ENCODE peak calls at places on chromosomes 5 and 9, in six cellular contexts. One of them, this sample, is unnamed.

GRCh38 chr9:121305269-121305994 is 37.5 kb downstream of the GSN start:
- DNase-seq in fibroblast of mammary gland: peak
- DNase-seq in GM23338: no peak
- DNase-seq in OCI-LY7: no peak
- DNase-seq in astrocyte: no peak
- DNase-seq in Jurkat, Clone E6-1: no peak
- DNase-seq in this sample: no peak

GRCh38 chr5:34957857-34958690 is 28.7 kb downstream of the DNAJC21 start:
- DNase-seq in astrocyte: no peak
- DNase-seq in Jurkat, Clone E6-1: no peak
- DNase-seq in OCI-LY7: peak
- DNase-seq in GM23338: peak
- DNase-seq in fibroblast of mammary gland: peak
- DNase-seq in this sample: no peak

GRCh38 chr5:40904205-40904993 is 4.9 kb upstream of the C7 start:
- DNase-seq in fibroblast of mammary gland: peak
- DNase-seq in Jurkat, Clone E6-1: peak
- DNase-seq in astrocyte: peak
- DNase-seq in GM23338: peak
- DNase-seq in OCI-LY7: peak
- DNase-seq in this sample: no peak

GRCh38 chr9:26814799-26815198 is 77.8 kb downstream of the CAAP1 start:
- DNase-seq in GM23338: no peak
- DNase-seq in Jurkat, Clone E6-1: no peak
- DNase-seq in fibroblast of mammary gland: no peak
- DNase-seq in astrocyte: no peak
- DNase-seq in OCI-LY7: no peak
- DNase-seq in this sample: no peak

GRCh38 chr5:81006955-81007636 is 46.9 kb downstream of the RASGRF2 start:
- DNase-seq in OCI-LY7: no peak
- DNase-seq in astrocyte: no peak
- DNase-seq in fibroblast of mammary gland: no peak
- DNase-seq in GM23338: no peak
- DNase-seq in Jurkat, Clone E6-1: peak
- DNase-seq in this sample: no peak

GRCh38 chr5:132775439-132776076 is 1.5 kb downstream of the SEPTIN8 start:
- DNase-seq in Jurkat, Clone E6-1: no peak
- DNase-seq in astrocyte: peak
- DNase-seq in fibroblast of mammary gland: no peak
- DNase-seq in GM23338: no peak
- DNase-seq in OCI-LY7: no peak
- DNase-seq in this sample: no peak

GRCh38 chr9:76369583-76369982 is 24.6 kb downstream of the RFK start:
- DNase-seq in OCI-LY7: peak
- DNase-seq in Jurkat, Clone E6-1: peak
- DNase-seq in fibroblast of mammary gland: peak
- DNase-seq in GM23338: peak
- DNase-seq in astrocyte: peak
- DNase-seq in this sample: peak

GRCh38 chr5:72138943-72139467 is 31.7 kb downstream of the MAP1B start:
- DNase-seq in GM23338: no peak
- DNase-seq in fibroblast of mammary gland: peak
- DNase-seq in Jurkat, Clone E6-1: peak
- DNase-seq in OCI-LY7: no peak
- DNase-seq in astrocyte: peak
- DNase-seq in this sample: peak

GRCh38 chr5:132272341-132273210 is 15.1 kb downstream of the PDLIM4 start:
- DNase-seq in fibroblast of mammary gland: peak
- DNase-seq in GM23338: peak
- DNase-seq in astrocyte: no peak
- DNase-seq in Jurkat, Clone E6-1: peak
- DNase-seq in OCI-LY7: peak
- DNase-seq in this sample: no peak

GRCh38 chr9:76687861-76688374 is 76.3 kb upstream of the PCA3 start:
- DNase-seq in Jurkat, Clone E6-1: no peak
- DNase-seq in OCI-LY7: no peak
- DNase-seq in fibroblast of mammary gland: peak
- DNase-seq in astrocyte: peak
- DNase-seq in GM23338: no peak
- DNase-seq in this sample: no peak

GRCh38 chr9:94918038-94918753 is 191.7 kb downstream of the AOPEP start:
- DNase-seq in GM23338: no peak
- DNase-seq in astrocyte: no peak
- DNase-seq in fibroblast of mammary gland: no peak
- DNase-seq in OCI-LY7: peak
- DNase-seq in Jurkat, Clone E6-1: no peak
- DNase-seq in this sample: peak

GRCh38 chr9:86968258-86968920 is 21.1 kb upstream of the GAS1 start:
- DNase-seq in OCI-LY7: no peak
- DNase-seq in Jurkat, Clone E6-1: no peak
- DNase-seq in astrocyte: peak
- DNase-seq in fibroblast of mammary gland: peak
- DNase-seq in GM23338: no peak
- DNase-seq in this sample: no peak

GRCh38 chr5:114467729-114468128 is 105.9 kb downstream of the KCNN2 start:
- DNase-seq in OCI-LY7: no peak
- DNase-seq in GM23338: no peak
- DNase-seq in Jurkat, Clone E6-1: no peak
- DNase-seq in astrocyte: no peak
- DNase-seq in fibroblast of mammary gland: no peak
- DNase-seq in this sample: no peak

GRCh38 chr9:85224729-85225128 is 517.0 kb downstream of the AGTPBP1 start:
- DNase-seq in Jurkat, Clone E6-1: no peak
- DNase-seq in astrocyte: peak
- DNase-seq in OCI-LY7: no peak
- DNase-seq in GM23338: no peak
- DNase-seq in fibroblast of mammary gland: peak
- DNase-seq in this sample: no peak

GRCh38 chr9:107919263-107919662 is 429.7 kb upstream of the KLF4 start:
- DNase-seq in Jurkat, Clone E6-1: no peak
- DNase-seq in astrocyte: no peak
- DNase-seq in fibroblast of mammary gland: no peak
- DNase-seq in GM23338: no peak
- DNase-seq in OCI-LY7: no peak
- DNase-seq in this sample: no peak

GRCh38 chr5:16691731-16692130 is 74.9 kb upstream of the RETREG1 start:
- DNase-seq in OCI-LY7: no peak
- DNase-seq in GM23338: no peak
- DNase-seq in astrocyte: no peak
- DNase-seq in Jurkat, Clone E6-1: no peak
- DNase-seq in fibroblast of mammary gland: no peak
- DNase-seq in this sample: no peak

GRCh38 chr9:86639287-86639686 is 285.1 kb upstream of the TUT7 start:
- DNase-seq in OCI-LY7: no peak
- DNase-seq in Jurkat, Clone E6-1: no peak
- DNase-seq in astrocyte: no peak
- DNase-seq in fibroblast of mammary gland: no peak
- DNase-seq in GM23338: no peak
- DNase-seq in this sample: no peak

GRCh38 chr5:180130876-180131740 is 59.5 kb upstream of the RNF130 start:
- DNase-seq in Jurkat, Clone E6-1: no peak
- DNase-seq in fibroblast of mammary gland: no peak
- DNase-seq in astrocyte: no peak
- DNase-seq in GM23338: no peak
- DNase-seq in OCI-LY7: no peak
- DNase-seq in this sample: no peak

GRCh38 chr5:151459680-151460079 is 12.3 kb downstream of the SLC36A1 start:
- DNase-seq in Jurkat, Clone E6-1: no peak
- DNase-seq in astrocyte: no peak
- DNase-seq in fibroblast of mammary gland: no peak
- DNase-seq in GM23338: peak
- DNase-seq in OCI-LY7: no peak
- DNase-seq in this sample: no peak

GRCh38 chr9:132942541-132943182 is 1.8 kb downstream of the TSC1 start:
- DNase-seq in OCI-LY7: peak
- DNase-seq in fibroblast of mammary gland: peak
- DNase-seq in astrocyte: peak
- DNase-seq in Jurkat, Clone E6-1: no peak
- DNase-seq in GM23338: no peak
- DNase-seq in this sample: no peak
- H3K4me3 ChIP-seq in OCI-LY7: peak
- H3K4me3 ChIP-seq in fibroblast of mammary gland: no peak
- H3K4me3 ChIP-seq in astrocyte: no peak
- H3K4me3 ChIP-seq in Jurkat, Clone E6-1: no peak
- H3K4me3 ChIP-seq in GM23338: peak
- H3K4me3 ChIP-seq in this sample: peak

DNA sequence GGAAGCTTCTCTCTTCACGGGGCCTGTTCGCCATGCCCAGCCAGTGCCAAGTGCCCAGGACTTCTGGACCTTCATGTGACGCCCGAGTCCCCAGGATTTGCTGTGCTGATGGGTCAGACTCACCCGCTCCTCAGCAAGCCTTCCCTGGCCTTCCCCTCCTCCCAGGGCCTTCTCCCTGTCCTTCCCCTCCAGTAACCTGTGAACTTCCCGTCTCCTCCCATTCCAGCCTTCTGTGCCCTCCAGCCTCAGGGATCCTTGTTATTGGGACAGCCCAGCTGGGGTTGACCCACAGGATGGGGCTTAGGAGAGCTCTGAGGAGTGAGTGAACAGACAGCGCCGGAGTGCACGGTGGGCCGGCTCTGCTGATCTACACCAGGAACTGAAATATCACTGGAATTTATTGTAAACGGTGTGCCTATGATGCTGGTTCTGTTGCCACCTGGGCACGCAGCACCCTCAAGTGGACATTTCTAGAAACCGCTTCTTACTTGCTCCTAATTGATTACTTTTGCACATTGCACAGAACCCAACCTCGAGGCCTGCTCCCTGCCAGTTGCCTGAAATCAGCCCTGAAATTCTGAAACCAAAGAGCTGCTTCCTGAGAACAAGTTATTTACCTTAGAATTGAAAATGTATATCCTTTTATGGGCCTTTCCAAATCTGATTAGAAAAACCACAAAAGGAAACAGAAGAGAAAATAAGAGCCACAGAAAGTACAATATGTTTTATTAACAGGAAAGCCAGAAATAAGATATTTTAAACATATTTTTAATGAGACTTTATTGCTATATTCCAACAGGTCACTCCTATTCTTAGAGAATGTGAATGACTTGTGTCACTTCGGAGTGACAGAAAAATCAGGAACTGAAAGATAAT is 1.6 kb downstream of the SPAAR start:
- DNase-seq in GM23338: peak
- DNase-seq in Jurkat, Clone E6-1: peak
- DNase-seq in OCI-LY7: peak
- DNase-seq in astrocyte: peak
- DNase-seq in fibroblast of mammary gland: peak
- DNase-seq in this sample: no peak
- H3K4me3 ChIP-seq in GM23338: no peak
- H3K4me3 ChIP-seq in Jurkat, Clone E6-1: no peak
- H3K4me3 ChIP-seq in OCI-LY7: no peak
- H3K4me3 ChIP-seq in astrocyte: no peak
- H3K4me3 ChIP-seq in fibroblast of mammary gland: no peak
- H3K4me3 ChIP-seq in this sample: no peak

GRCh38 chr5:139659673-139660072 is 11.5 kb downstream of the CXXC5 start:
- DNase-seq in GM23338: peak
- DNase-seq in astrocyte: no peak
- DNase-seq in Jurkat, Clone E6-1: no peak
- DNase-seq in fibroblast of mammary gland: no peak
- DNase-seq in OCI-LY7: no peak
- DNase-seq in this sample: no peak
- H3K4me3 ChIP-seq in GM23338: peak
- H3K4me3 ChIP-seq in astrocyte: peak
- H3K4me3 ChIP-seq in Jurkat, Clone E6-1: no peak
- H3K4me3 ChIP-seq in fibroblast of mammary gland: peak
- H3K4me3 ChIP-seq in OCI-LY7: peak
- H3K4me3 ChIP-seq in this sample: no peak

DNA sequence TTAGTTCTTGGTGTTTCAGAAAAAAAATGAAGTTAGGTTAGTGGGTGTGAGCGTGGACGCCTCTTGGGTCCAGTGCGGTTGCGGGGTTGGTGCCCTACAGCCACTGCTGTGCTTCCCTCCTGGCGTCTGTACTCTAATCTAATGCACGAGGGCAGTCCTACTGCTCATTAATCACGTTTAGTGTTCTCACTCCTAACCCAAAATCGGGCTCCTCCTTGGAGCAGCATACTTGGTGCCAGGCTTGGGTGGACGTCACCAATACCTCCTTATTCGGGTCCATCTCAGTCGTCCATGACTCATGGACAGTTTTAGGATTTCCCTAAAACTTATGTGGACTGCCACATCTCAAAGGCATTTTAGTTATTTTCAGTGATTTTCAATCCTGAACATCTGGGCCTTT is 41.6 kb downstream of the TRIO start:
- DNase-seq in GM23338: no peak
- DNase-seq in astrocyte: peak
- DNase-seq in fibroblast of mammary gland: peak
- DNase-seq in Jurkat, Clone E6-1: no peak
- DNase-seq in OCI-LY7: no peak
- DNase-seq in this sample: no peak
- H3K4me3 ChIP-seq in GM23338: no peak
- H3K4me3 ChIP-seq in astrocyte: no peak
- H3K4me3 ChIP-seq in fibroblast of mammary gland: no peak
- H3K4me3 ChIP-seq in Jurkat, Clone E6-1: no peak
- H3K4me3 ChIP-seq in OCI-LY7: no peak
- H3K4me3 ChIP-seq in this sample: no peak